ENCODE peak calls at places on chromosomes 11 and 22, in six cellular contexts. D is A172, O is stomach, C is left ventricle myocardium inferior, W is heart left ventricle, M is NCI-H345. J is an unnamed sample.

GRCh38 chr22:49954991-49955580 is 5.5 kb upstream of the PIM3 start:
- DNase-seq in C (peak), D (no peak), M (no peak), O (no peak), W (no peak), J (no peak)

GRCh38 chr11:85414175-85414574 is 213.0 kb downstream of the DLG2 start:
- DNase-seq in C (no peak), D (no peak), O (no peak), M (no peak), W (no peak), J (no peak)

GRCh38 chr11:65243773-65244172 is 18.0 kb upstream of the POLA2 start:
- DNase-seq in M (no peak), W (no peak), O (no peak), D (no peak), C (no peak), J (no peak)

GRCh38 chr22:49372530-49373288 is 455.0 kb downstream of the BRD1 start:
- DNase-seq in W (no peak), C (no peak), O (peak), M (no peak), D (peak), J (peak)

GRCh38 chr11:3810951-3811350 is 2.6 kb downstream of the PGAP2 start:
- DNase-seq in C (no peak), W (peak), O (no peak), M (no peak), D (no peak), J (no peak)

GRCh38 chr22:18059991-18060390 is 17.8 kb upstream of the PEX26 start:
- DNase-seq in O (no peak), D (no peak), W (no peak), M (no peak), C (no peak), J (no peak)

GRCh38 chr11:116173506-116173905 is 599.3 kb downstream of the BUD13 start:
- DNase-seq in W (no peak), C (no peak), O (no peak), D (no peak), M (no peak), J (no peak)

GRCh38 chr11:19244084-19244483 is 3.3 kb upstream of the E2F8 start:
- DNase-seq in C (no peak), D (no peak), W (no peak), O (peak), M (no peak), J (no peak)

GRCh38 chr11:77547863-77548551 is 41.7 kb upstream of the AQP11 start:
- DNase-seq in D (peak), W (peak), M (peak), C (no peak), O (no peak), J (peak)

GRCh38 chr11:19929655-19930054 is 217.0 kb downstream of the NAV2 start:
- DNase-seq in O (no peak), C (no peak), M (no peak), W (no peak), D (peak), J (no peak)

GRCh38 chr11:72652871-72653615 is 21.2 kb downstream of the PDE2A start:
- DNase-seq in W (no peak), M (peak), C (no peak), D (no peak), O (no peak), J (peak)

GRCh38 chr22:39290724-39291161 is 28.7 kb downstream of the RPL3 start:
- DNase-seq in W (peak), D (peak), O (peak), C (peak), M (no peak), J (no peak)

GRCh38 chr11:116082256-116082655 is 578.0 kb upstream of the CADM1 start:
- DNase-seq in M (no peak), C (no peak), D (no peak), O (no peak), W (no peak), J (no peak)

GRCh38 chr11:11987503-11988022 is 20.9 kb downstream of the DKK3 start:
- DNase-seq in C (no peak), D (peak), W (no peak), O (peak), M (no peak), J (no peak)

GRCh38 chr11:37858398-37858797 is 1260.4 kb upstream of the RAG2 start:
- DNase-seq in D (no peak), O (no peak), M (no peak), W (no peak), C (no peak), J (no peak)

GRCh38 chr11:121669422-121669821 is 216.7 kb upstream of the SORL1-AS1 start:
- DNase-seq in W (no peak), C (no peak), M (no peak), D (no peak), O (no peak), J (no peak)